ENCODE peak calls at places on chromosomes 16 and 17, in five cellular contexts. T is ascending aorta; F is ovary; Q is effector memory CD4-positive, alpha-beta T cell; O is thoracic aorta. X is an unnamed sample. For H3K9me3, the result is how much of the 10 kb centered on the place peaks cover.

GRCh38 chr17:15442316-15443185 is 24.9 kb downstream of the CDRT4 start:
- DNase-seq in Q (no peak), F (no peak), O (no peak), T (no peak), X (no peak)

GRCh38 chr16:630815-631405 is at the start of gene WFIKKN1:
- DNase-seq in T (no peak), Q (no peak), O (no peak), F (peak), X (no peak)

GRCh38 chr17:17994271-17994670 is 21.6 kb downstream of the DRC3 start:
- DNase-seq in F (peak), Q (no peak), O (no peak), T (no peak), X (no peak)

GRCh38 chr17:30913955-30914354 is 7.8 kb upstream of the ADAP2 start:
- DNase-seq in Q (no peak), T (no peak), F (no peak), O (no peak), X (no peak)

GRCh38 chr17:29930399-29931010 is 477 bp upstream of the SSH2 start:
- DNase-seq in O (no peak), Q (no peak), F (no peak), T (no peak), X (no peak)

GRCh38 chr17:82204831-82205719 is 7.6 kb downstream of the CCDC57 start:
- DNase-seq in O (no peak), T (no peak), F (peak), Q (no peak), X (no peak)

GRCh38 chr17:79051306-79051705 is 23.3 kb upstream of the ENGASE start:
- DNase-seq in T (no peak), F (no peak), Q (no peak), O (no peak), X (no peak)

GRCh38 chr17:59056857-59057256 is 49.8 kb downstream of the TRIM37 start:
- DNase-seq in O (no peak), T (no peak), Q (no peak), F (no peak), X (no peak)

GRCh38 chr16:9261376-9261775 is 169.9 kb downstream of the HAPSTR1 start:
- DNase-seq in F (no peak), T (no peak), O (no peak), Q (no peak), X (no peak)

GRCh38 chr16:85473909-85474640 is 139.0 kb upstream of the GSE1 start:
- DNase-seq in Q (no peak), T (no peak), O (no peak), F (peak), X (no peak)

GRCh38 chr16:76653390-76654026 is 376.3 kb downstream of the CNTNAP4 start:
- DNase-seq in F (no peak), O (no peak), Q (no peak), T (no peak), X (no peak)

GRCh38 chr16:87897563-87898505 is 28.5 kb upstream of the SLC7A5 start:
- DNase-seq in F (no peak), O (no peak), T (peak), Q (peak), X (no peak)

GRCh38 chr16:50593410-50594139 is 45.4 kb downstream of the NKD1 start:
- DNase-seq in F (no peak), O (no peak), Q (no peak), T (no peak), X (no peak)

GRCh38 chr16:77991701-77992100 is 30.6 kb upstream of the CLEC3A start:
- DNase-seq in T (no peak), F (no peak), Q (no peak), O (no peak), X (no peak)

GRCh38 chr17:42873321-42873720 is 22.3 kb downstream of the AOC3 start:
- DNase-seq in T (no peak), O (no peak), F (no peak), Q (no peak), X (no peak)

GRCh38 chr16:48833461-48833860 is 223.5 kb upstream of the N4BP1 start:
- DNase-seq in F (no peak), T (no peak), Q (no peak), O (no peak), X (no peak)

GRCh38 chr17:63978266-63979200 is 5.8 kb upstream of the SCN4A start:
- DNase-seq in O (no peak), F (no peak), Q (no peak), T (no peak), X (no peak)

GRCh38 chr17:83053779-83054451 is 25.5 kb upstream of the METRNL start:
- DNase-seq in Q (no peak), T (no peak), F (peak), O (no peak), X (no peak)

GRCh38 chr16:48384305-48384981 is 770 bp downstream of the SIAH1 start:
- DNase-seq in Q (peak), O (no peak), F (peak), T (no peak), X (peak)

GRCh38 chr17:69711504-69711903 is 297.0 kb downstream of the MAP2K6 start:
- DNase-seq in F (no peak), Q (no peak), T (no peak), O (no peak), X (no peak)

GRCh38 chr17:12744298-12744697 is 45.0 kb upstream of the ARHGAP44 start:
- DNase-seq in Q (no peak), O (no peak), F (no peak), T (no peak), X (no peak)

GRCh38 chr17:43860077-43860725 is 13.2 kb downstream of the CD300LG start:
- DNase-seq in O (no peak), T (no peak), Q (no peak), F (no peak), X (no peak)

GRCh38 chr17:6503641-6504195 is 52.6 kb downstream of the PITPNM3 start:
- DNase-seq in T (no peak), Q (no peak), O (no peak), F (no peak), X (no peak)

GRCh38 chr16:81447383-81448101 is 2.9 kb downstream of the CMIP start:
- DNase-seq in Q (no peak), F (no peak), T (no peak), O (no peak), X (no peak)

GRCh38 chr17:4161560-4162221 is 18.7 kb downstream of the CYB5D2 start:
- DNase-seq in Q (no peak), O (no peak), T (no peak), F (no peak), X (no peak)

GRCh38 chr17:69050999-69051775 is 9.5 kb downstream of the ABCA9 start:
- DNase-seq in Q (no peak), O (no peak), F (no peak), T (no peak), X (no peak)

GRCh38 chr16:5412721-5413120 is 315.1 kb upstream of the EEF2KMT start:
- DNase-seq in O (no peak), Q (no peak), F (no peak), T (no peak), X (no peak)
- H3K9me3 ChIP-seq in O (under half), Q (under half), F (under half), T (under half), X (under half)

DNA sequence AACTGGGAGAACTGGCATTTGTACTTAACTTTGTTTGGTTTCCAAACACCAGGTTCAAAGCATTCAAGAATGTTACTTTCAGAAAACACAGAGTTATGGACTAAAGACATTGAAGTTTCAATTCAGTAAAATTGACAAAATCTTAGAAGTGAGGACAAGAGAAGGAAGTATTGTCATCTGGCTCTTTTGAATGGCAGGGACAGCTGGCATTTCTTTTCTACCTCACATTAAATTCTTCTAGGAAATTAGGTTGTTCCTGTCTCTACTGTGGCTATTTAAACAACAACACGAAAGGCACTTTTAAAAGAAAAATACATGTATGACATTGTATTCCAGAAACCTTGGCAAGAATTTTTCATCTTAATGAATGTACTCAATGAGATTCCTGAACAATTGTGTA is 600.0 kb upstream of the CA10 start:
- DNase-seq in Q (no peak), T (no peak), F (no peak), O (no peak), X (no peak)
- H3K9me3 ChIP-seq in Q (under half), T (under half), F (under half), O (under half), X (under half)

DNA sequence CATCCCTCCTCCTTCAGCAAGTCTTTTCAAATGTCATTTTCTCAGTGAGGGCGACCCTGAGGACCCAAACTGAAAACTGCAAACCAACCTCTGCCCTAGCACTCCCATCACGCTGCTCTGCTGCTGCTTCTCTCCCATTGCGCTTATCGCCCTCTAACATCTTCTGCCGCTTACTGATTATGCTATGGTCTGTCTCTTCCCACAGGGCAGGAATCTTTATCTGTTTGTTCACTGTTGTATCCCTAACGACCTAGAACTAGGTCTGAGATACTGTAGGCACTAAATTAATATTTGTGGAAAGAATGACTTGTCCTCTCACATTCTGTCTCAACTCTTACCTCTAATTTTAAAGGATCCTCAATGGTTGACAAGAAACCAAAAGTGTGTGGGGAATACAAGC is 12.5 kb downstream of the ZSCAN32 start:
- DNase-seq in T (no peak), F (no peak), O (no peak), Q (no peak), X (no peak)
- H3K9me3 ChIP-seq in T (half or more), F (half or more), O (half or more), Q (under half), X (under half)

GRCh38 chr16:82979406-82980111 is 352.8 kb downstream of the CDH13 start:
- DNase-seq in F (no peak), O (no peak), Q (no peak), T (no peak), X (no peak)

GRCh38 chr16:82983390-82983789 is 356.6 kb downstream of the CDH13 start:
- DNase-seq in F (no peak), O (no peak), T (no peak), Q (no peak), X (no peak)

DNA sequence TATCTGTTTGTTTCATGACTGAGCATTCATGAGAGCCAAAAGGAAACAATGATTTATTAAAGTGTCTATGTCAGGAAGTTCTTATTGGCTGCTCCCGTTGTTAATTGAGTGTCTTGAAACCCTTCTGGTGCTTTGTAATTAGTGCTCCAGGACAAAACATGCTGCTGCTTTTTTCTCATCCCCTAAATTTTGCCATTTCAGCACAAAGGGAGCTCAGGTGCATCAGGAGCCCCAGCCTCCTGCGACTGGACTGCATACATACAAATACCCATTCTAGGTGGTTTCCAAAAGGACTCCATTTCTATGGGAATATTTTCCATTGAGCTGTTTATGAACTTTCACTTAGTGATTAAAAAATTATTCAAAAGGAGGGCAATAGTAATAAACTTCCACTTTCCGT is 354.0 kb downstream of the CDH13 start:
- DNase-seq in F (no peak), O (no peak), T (no peak), Q (no peak), X (no peak)
- H3K9me3 ChIP-seq in F (under half), O (under half), T (under half), Q (under half), X (under half)

GRCh38 chr16:62678796-62679195 is 642.6 kb upstream of the CDH8 start:
- DNase-seq in Q (no peak), T (no peak), O (no peak), F (no peak), X (no peak)
- H3K9me3 ChIP-seq in Q (under half), T (under half), O (under half), F (under half), X (under half)

GRCh38 chr16:3317315-3317999 is 12.2 kb downstream of the ZNF75A start:
- DNase-seq in T (no peak), O (no peak), F (no peak), Q (no peak), X (no peak)
- H3K9me3 ChIP-seq in T (half or more), O (half or more), F (half or more), Q (half or more), X (half or more)

GRCh38 chr17:22506861-22507260 is 814.5 kb downstream of the KCNJ18 start:
- DNase-seq in Q (no peak), O (no peak), F (no peak), T (no peak), X (no peak)
- H3K9me3 ChIP-seq in Q (under half), O (under half), F (under half), T (under half), X (under half)

GRCh38 chr17:77049440-77049839 is 91.3 kb upstream of the SEC14L1 start:
- DNase-seq in O (no peak), Q (no peak), F (no peak), T (no peak), X (no peak)
- H3K9me3 ChIP-seq in O (under half), Q (under half), F (under half), T (under half), X (under half)

GRCh38 chr16:3223913-3224515 is 10.9 kb downstream of the ZNF200 start:
- DNase-seq in T (no peak), O (no peak), Q (no peak), F (no peak), X (no peak)
- H3K9me3 ChIP-seq in T (half or more), O (half or more), Q (under half), F (under half), X (under half)

DNA sequence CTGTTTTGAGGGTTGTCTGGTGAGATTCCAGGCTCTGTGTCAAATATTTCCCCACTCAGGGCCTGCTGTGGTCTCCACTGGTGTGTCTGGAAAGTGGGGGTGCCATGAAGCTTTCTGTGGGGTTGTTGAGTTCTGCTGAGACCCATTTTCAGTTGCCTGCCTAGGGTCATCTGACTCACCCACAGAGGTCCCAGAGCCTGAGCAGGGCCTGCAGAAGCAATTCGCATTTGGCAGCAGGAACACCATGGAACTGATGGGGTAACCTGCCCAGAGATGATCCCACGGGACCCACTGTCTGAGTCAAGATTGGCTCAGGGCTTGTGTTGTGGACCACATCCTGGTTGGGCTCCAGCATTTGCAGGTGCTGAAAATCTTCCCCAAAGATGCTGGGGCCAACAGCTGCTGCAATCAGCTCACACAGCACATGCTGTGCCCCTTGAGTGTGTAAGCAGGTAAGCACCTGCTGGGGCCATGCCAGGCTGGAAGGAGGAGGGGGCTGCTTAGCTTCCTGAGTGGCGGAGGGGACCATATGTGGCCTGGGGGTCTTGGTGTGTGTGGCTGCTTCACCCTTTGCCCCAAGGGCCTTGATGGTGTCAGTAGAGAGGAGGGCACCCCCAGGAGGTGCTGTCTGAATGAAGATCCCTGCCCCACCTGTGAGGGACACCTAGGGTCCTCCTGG is 1726.1 kb downstream of the TP53TG3F start:
- DNase-seq in Q (no peak), F (no peak), O (no peak), T (no peak), X (no peak)
- H3K9me3 ChIP-seq in Q (under half), F (under half), O (under half), T (under half), X (under half)